ENCODE peak calls at places on chromosomes 7 and 10, in nine cellular contexts. B is omental fat pad, T is fibroblast of mammary gland, Q is AG20443, W is cardiac muscle cell, H is hypothalamus, M is ovary, S is IMR-90, V is GDM1. O is an unnamed sample.

GRCh38 chr7:92739091-92739490 is 97.3 kb downstream of the CDK6 start:
- DNase-seq in B (no peak), T (no peak), Q (no peak), W (no peak), H (no peak), M (no peak), S (no peak), V (no peak), O (no peak)

GRCh38 chr7:47766151-47766550 is 182.1 kb downstream of the PKD1L1 start:
- DNase-seq in B (no peak), T (no peak), Q (no peak), W (no peak), H (no peak), M (no peak), S (no peak), V (no peak), O (no peak)

GRCh38 chr7:24877790-24878311 is 102.1 kb downstream of the OSBPL3 start:
- DNase-seq in B (no peak), T (peak), Q (peak), W (no peak), H (no peak), M (no peak), S (peak), V (no peak), O (no peak)

GRCh38 chr10:33288127-33288526 is 46.3 kb downstream of the NRP1 start:
- DNase-seq in B (no peak), T (no peak), Q (no peak), W (no peak), H (no peak), M (no peak), S (no peak), V (no peak), O (no peak)

GRCh38 chr10:114917927-114918672 is 19.9 kb upstream of the TRUB1 start:
- DNase-seq in B (no peak), T (peak), Q (no peak), W (no peak), H (no peak), M (no peak), S (peak), V (no peak), O (peak)

GRCh38 chr10:59465089-59465488 is 102.7 kb upstream of the FAM13C start:
- DNase-seq in B (no peak), T (peak), Q (peak), W (peak), H (no peak), M (no peak), S (peak), V (no peak), O (peak)

GRCh38 chr10:60810437-60811182 is 32.3 kb downstream of the CDK1 start:
- DNase-seq in B (no peak), T (peak), Q (peak), W (peak), H (no peak), M (no peak), S (peak), V (no peak), O (peak)

GRCh38 chr7:27221201-27221797 is 21.3 kb upstream of the EVX1 start:
- DNase-seq in B (no peak), T (no peak), Q (no peak), W (no peak), H (no peak), M (no peak), S (no peak), V (no peak), O (peak)

GRCh38 chr7:74130518-74130917 is 43.6 kb upstream of the EIF4H start:
- DNase-seq in B (no peak), T (no peak), Q (no peak), W (no peak), H (no peak), M (no peak), S (no peak), V (no peak), O (no peak)

GRCh38 chr7:76358053-76358477 is 726 bp downstream of the YWHAG start:
- DNase-seq in B (peak), T (no peak), Q (peak), W (peak), H (peak), M (peak), S (peak), V (peak), O (peak)

GRCh38 chr10:125103466-125104377 is 56.6 kb downstream of the CTBP2 start:
- DNase-seq in B (no peak), T (no peak), Q (no peak), W (no peak), H (no peak), M (peak), S (no peak), V (no peak), O (no peak)

GRCh38 chr7:106358103-106358663 is 73.4 kb upstream of the NAMPT start:
- DNase-seq in B (no peak), T (peak), Q (no peak), W (peak), H (no peak), M (no peak), S (peak), V (no peak), O (peak)

GRCh38 chr7:137476937-137477336 is 133.4 kb upstream of the PTN start:
- DNase-seq in B (no peak), T (peak), Q (peak), W (peak), H (no peak), M (no peak), S (peak), V (no peak), O (no peak)

GRCh38 chr7:124671976-124672375 is 93.6 kb downstream of the GPR37 start:
- DNase-seq in B (no peak), T (no peak), Q (no peak), W (no peak), H (no peak), M (no peak), S (no peak), V (no peak), O (peak)

GRCh38 chr10:48224979-48225560 is 49.4 kb downstream of the FRMPD2 start:
- DNase-seq in B (no peak), T (no peak), Q (no peak), W (peak), H (no peak), M (no peak), S (no peak), V (no peak), O (no peak)

GRCh38 chr10:12981570-12981969 is 19.9 kb downstream of the CCDC3 start:
- DNase-seq in B (no peak), T (peak), Q (no peak), W (peak), H (no peak), M (no peak), S (peak), V (no peak), O (peak)

O was measured in epithelial cell of esophagus.